ENCODE peak calls at places on chromosome 12, in nine cellular contexts. One of them, this sample, is unnamed.

GRCh38 chr12:93039062-93039461 is 110.0 kb upstream of the EEA1 start:
- DNase-seq in retina: no peak
- DNase-seq in HTR-8/SVneo: no peak
- DNase-seq in NCI-H2171 treated with DMSO at 0.1 percent for 48 hours: no peak
- DNase-seq in AG04450: no peak
- DNase-seq in transverse colon: no peak
- DNase-seq in activated T-cell treated with anti-CD3 and anti-CD28 coated beads, Interleukin-2, amount 50 U/mL, for 72 hours: no peak
- DNase-seq in Caco-2: no peak
- DNase-seq in non-pigmented ciliary epithelial cell: no peak
- DNase-seq in this sample: no peak

GRCh38 chr12:115583591-115583990 is 693.9 kb downstream of the MED13L start:
- DNase-seq in retina: peak; percentile 35
- DNase-seq in HTR-8/SVneo: no peak
- DNase-seq in NCI-H2171 treated with DMSO at 0.1 percent for 48 hours: no peak
- DNase-seq in AG04450: no peak
- DNase-seq in transverse colon: no peak
- DNase-seq in activated T-cell treated with anti-CD3 and anti-CD28 coated beads, Interleukin-2, amount 50 U/mL, for 72 hours: no peak
- DNase-seq in Caco-2: no peak
- DNase-seq in non-pigmented ciliary epithelial cell: no peak
- DNase-seq in this sample: no peak

GRCh38 chr12:44046732-44047417 is 211.0 kb downstream of the TMEM117 start:
- DNase-seq in retina: no peak
- DNase-seq in HTR-8/SVneo: no peak
- DNase-seq in NCI-H2171 treated with DMSO at 0.1 percent for 48 hours: no peak
- DNase-seq in AG04450: no peak
- DNase-seq in transverse colon: no peak
- DNase-seq in activated T-cell treated with anti-CD3 and anti-CD28 coated beads, Interleukin-2, amount 50 U/mL, for 72 hours: no peak
- DNase-seq in Caco-2: no peak
- DNase-seq in non-pigmented ciliary epithelial cell: no peak
- DNase-seq in this sample: no peak

GRCh38 chr12:53781218-53781801 is 29.5 kb upstream of the CISTR start:
- DNase-seq in retina: peak; percentile 33
- DNase-seq in HTR-8/SVneo: no peak
- DNase-seq in NCI-H2171 treated with DMSO at 0.1 percent for 48 hours: peak; percentile 86
- DNase-seq in AG04450: no peak
- DNase-seq in transverse colon: no peak
- DNase-seq in activated T-cell treated with anti-CD3 and anti-CD28 coated beads, Interleukin-2, amount 50 U/mL, for 72 hours: no peak
- DNase-seq in Caco-2: no peak
- DNase-seq in non-pigmented ciliary epithelial cell: no peak
- DNase-seq in this sample: no peak

GRCh38 chr12:122886851-122887816 is 8.8 kb downstream of the VPS37B start:
- DNase-seq in retina: peak; percentile 34
- DNase-seq in HTR-8/SVneo: peak; percentile 60
- DNase-seq in NCI-H2171 treated with DMSO at 0.1 percent for 48 hours: no peak
- DNase-seq in AG04450: no peak
- DNase-seq in transverse colon: peak; percentile 71
- DNase-seq in activated T-cell treated with anti-CD3 and anti-CD28 coated beads, Interleukin-2, amount 50 U/mL, for 72 hours: peak; percentile 77
- DNase-seq in Caco-2: no peak
- DNase-seq in non-pigmented ciliary epithelial cell: no peak
- DNase-seq in this sample: peak; percentile 73

GRCh38 chr12:23750923-23751322 is 198.5 kb downstream of the SOX5 start:
- DNase-seq in retina: no peak
- DNase-seq in HTR-8/SVneo: no peak
- DNase-seq in NCI-H2171 treated with DMSO at 0.1 percent for 48 hours: no peak
- DNase-seq in AG04450: peak; percentile 2
- DNase-seq in transverse colon: no peak
- DNase-seq in activated T-cell treated with anti-CD3 and anti-CD28 coated beads, Interleukin-2, amount 50 U/mL, for 72 hours: no peak
- DNase-seq in Caco-2: no peak
- DNase-seq in non-pigmented ciliary epithelial cell: no peak
- DNase-seq in this sample: no peak

GRCh38 chr12:52442600-52443061 is 8.5 kb upstream of the KRT75 start:
- DNase-seq in retina: no peak
- DNase-seq in HTR-8/SVneo: peak; percentile 84
- DNase-seq in NCI-H2171 treated with DMSO at 0.1 percent for 48 hours: no peak
- DNase-seq in AG04450: peak; percentile 20
- DNase-seq in transverse colon: no peak
- DNase-seq in activated T-cell treated with anti-CD3 and anti-CD28 coated beads, Interleukin-2, amount 50 U/mL, for 72 hours: no peak
- DNase-seq in Caco-2: peak; percentile 34
- DNase-seq in non-pigmented ciliary epithelial cell: peak; percentile 10
- DNase-seq in this sample: peak; percentile 67

GRCh38 chr12:89183985-89184435 is 168.3 kb downstream of the DUSP6 start:
- DNase-seq in retina: no peak
- DNase-seq in HTR-8/SVneo: no peak
- DNase-seq in NCI-H2171 treated with DMSO at 0.1 percent for 48 hours: no peak
- DNase-seq in AG04450: peak; percentile 15
- DNase-seq in transverse colon: peak; percentile 15
- DNase-seq in activated T-cell treated with anti-CD3 and anti-CD28 coated beads, Interleukin-2, amount 50 U/mL, for 72 hours: no peak
- DNase-seq in Caco-2: no peak
- DNase-seq in non-pigmented ciliary epithelial cell: no peak
- DNase-seq in this sample: no peak

GRCh38 chr12:25958254-25959068 is at the start of gene RASSF8:
- DNase-seq in retina: peak; percentile 87
- DNase-seq in HTR-8/SVneo: peak; percentile 73
- DNase-seq in NCI-H2171 treated with DMSO at 0.1 percent for 48 hours: peak; percentile 29
- DNase-seq in AG04450: peak; percentile 21
- DNase-seq in transverse colon: peak; percentile 62
- DNase-seq in activated T-cell treated with anti-CD3 and anti-CD28 coated beads, Interleukin-2, amount 50 U/mL, for 72 hours: peak; percentile 27
- DNase-seq in Caco-2: peak; percentile 93
- DNase-seq in non-pigmented ciliary epithelial cell: no peak
- DNase-seq in this sample: peak; percentile 77

GRCh38 chr12:57340104-57340503 is 89.1 kb upstream of the STAC3 start:
- DNase-seq in retina: peak; percentile 36
- DNase-seq in HTR-8/SVneo: peak; percentile 17
- DNase-seq in NCI-H2171 treated with DMSO at 0.1 percent for 48 hours: no peak
- DNase-seq in AG04450: peak; percentile 16
- DNase-seq in transverse colon: peak; percentile 30
- DNase-seq in activated T-cell treated with anti-CD3 and anti-CD28 coated beads, Interleukin-2, amount 50 U/mL, for 72 hours: no peak
- DNase-seq in Caco-2: no peak
- DNase-seq in non-pigmented ciliary epithelial cell: peak; percentile 28
- DNase-seq in this sample: peak; percentile 86

GRCh38 chr12:115129727-115130126 is 445.8 kb upstream of the TBX3 start:
- DNase-seq in retina: no peak
- DNase-seq in HTR-8/SVneo: no peak
- DNase-seq in NCI-H2171 treated with DMSO at 0.1 percent for 48 hours: no peak
- DNase-seq in AG04450: no peak
- DNase-seq in transverse colon: no peak
- DNase-seq in activated T-cell treated with anti-CD3 and anti-CD28 coated beads, Interleukin-2, amount 50 U/mL, for 72 hours: no peak
- DNase-seq in Caco-2: peak; percentile 46
- DNase-seq in non-pigmented ciliary epithelial cell: no peak
- DNase-seq in this sample: no peak

GRCh38 chr12:50533203-50533584 is 28.4 kb downstream of the DIP2B start:
- DNase-seq in retina: no peak
- DNase-seq in HTR-8/SVneo: no peak
- DNase-seq in NCI-H2171 treated with DMSO at 0.1 percent for 48 hours: no peak
- DNase-seq in AG04450: no peak
- DNase-seq in transverse colon: no peak
- DNase-seq in activated T-cell treated with anti-CD3 and anti-CD28 coated beads, Interleukin-2, amount 50 U/mL, for 72 hours: no peak
- DNase-seq in Caco-2: no peak
- DNase-seq in non-pigmented ciliary epithelial cell: peak; percentile 6
- DNase-seq in this sample: no peak

GRCh38 chr12:121784460-121784859 is 9.0 kb downstream of the RHOF start:
- DNase-seq in retina: no peak
- DNase-seq in HTR-8/SVneo: peak; percentile 79
- DNase-seq in NCI-H2171 treated with DMSO at 0.1 percent for 48 hours: no peak
- DNase-seq in AG04450: no peak
- DNase-seq in transverse colon: no peak
- DNase-seq in activated T-cell treated with anti-CD3 and anti-CD28 coated beads, Interleukin-2, amount 50 U/mL, for 72 hours: no peak
- DNase-seq in Caco-2: no peak
- DNase-seq in non-pigmented ciliary epithelial cell: no peak
- DNase-seq in this sample: peak; percentile 74

GRCh38 chr12:13251496-13251895 is 55.0 kb downstream of the EMP1 start:
- DNase-seq in retina: no peak
- DNase-seq in HTR-8/SVneo: no peak
- DNase-seq in NCI-H2171 treated with DMSO at 0.1 percent for 48 hours: no peak
- DNase-seq in AG04450: no peak
- DNase-seq in transverse colon: peak; percentile 49
- DNase-seq in activated T-cell treated with anti-CD3 and anti-CD28 coated beads, Interleukin-2, amount 50 U/mL, for 72 hours: no peak
- DNase-seq in Caco-2: no peak
- DNase-seq in non-pigmented ciliary epithelial cell: no peak
- DNase-seq in this sample: no peak

GRCh38 chr12:130098301-130099005 is 63.8 kb upstream of the FZD10 start:
- DNase-seq in retina: no peak
- DNase-seq in HTR-8/SVneo: no peak
- DNase-seq in NCI-H2171 treated with DMSO at 0.1 percent for 48 hours: no peak
- DNase-seq in AG04450: no peak
- DNase-seq in transverse colon: no peak
- DNase-seq in activated T-cell treated with anti-CD3 and anti-CD28 coated beads, Interleukin-2, amount 50 U/mL, for 72 hours: no peak
- DNase-seq in Caco-2: no peak
- DNase-seq in non-pigmented ciliary epithelial cell: no peak
- DNase-seq in this sample: no peak

GRCh38 chr12:62098131-62098530 is 162.1 kb upstream of the USP15 start:
- DNase-seq in retina: no peak
- DNase-seq in HTR-8/SVneo: no peak
- DNase-seq in NCI-H2171 treated with DMSO at 0.1 percent for 48 hours: no peak
- DNase-seq in AG04450: no peak
- DNase-seq in transverse colon: no peak
- DNase-seq in activated T-cell treated with anti-CD3 and anti-CD28 coated beads, Interleukin-2, amount 50 U/mL, for 72 hours: no peak
- DNase-seq in Caco-2: no peak
- DNase-seq in non-pigmented ciliary epithelial cell: no peak
- DNase-seq in this sample: no peak

GRCh38 chr12:29547151-29547561 is 49.7 kb upstream of the OVCH1 start:
- DNase-seq in retina: no peak
- DNase-seq in HTR-8/SVneo: no peak
- DNase-seq in NCI-H2171 treated with DMSO at 0.1 percent for 48 hours: no peak
- DNase-seq in AG04450: peak; percentile 72
- DNase-seq in transverse colon: no peak
- DNase-seq in activated T-cell treated with anti-CD3 and anti-CD28 coated beads, Interleukin-2, amount 50 U/mL, for 72 hours: no peak
- DNase-seq in Caco-2: no peak
- DNase-seq in non-pigmented ciliary epithelial cell: no peak
- DNase-seq in this sample: peak; percentile 40

GRCh38 chr12:93243689-93244513 is 133.8 kb upstream of the NUDT4 start:
- DNase-seq in retina: no peak
- DNase-seq in HTR-8/SVneo: peak; percentile 43
- DNase-seq in NCI-H2171 treated with DMSO at 0.1 percent for 48 hours: peak; percentile 54
- DNase-seq in AG04450: peak; percentile 45
- DNase-seq in transverse colon: peak; percentile 56
- DNase-seq in activated T-cell treated with anti-CD3 and anti-CD28 coated beads, Interleukin-2, amount 50 U/mL, for 72 hours: peak; percentile 19
- DNase-seq in Caco-2: peak; percentile 78
- DNase-seq in non-pigmented ciliary epithelial cell: peak; percentile 46
- DNase-seq in this sample: peak; percentile 26

GRCh38 chr12:110270125-110270962 is 10.7 kb upstream of the ATP2A2 start:
- DNase-seq in retina: no peak
- DNase-seq in HTR-8/SVneo: peak; percentile 69
- DNase-seq in NCI-H2171 treated with DMSO at 0.1 percent for 48 hours: peak; percentile 97
- DNase-seq in AG04450: peak; percentile 42
- DNase-seq in transverse colon: no peak
- DNase-seq in activated T-cell treated with anti-CD3 and anti-CD28 coated beads, Interleukin-2, amount 50 U/mL, for 72 hours: no peak
- DNase-seq in Caco-2: no peak
- DNase-seq in non-pigmented ciliary epithelial cell: no peak
- DNase-seq in this sample: peak; percentile 51

GRCh38 chr12:49587174-49587908 is 18.1 kb downstream of the FAM186B start:
- DNase-seq in retina: no peak
- DNase-seq in HTR-8/SVneo: no peak
- DNase-seq in NCI-H2171 treated with DMSO at 0.1 percent for 48 hours: no peak
- DNase-seq in AG04450: no peak
- DNase-seq in transverse colon: no peak
- DNase-seq in activated T-cell treated with anti-CD3 and anti-CD28 coated beads, Interleukin-2, amount 50 U/mL, for 72 hours: no peak
- DNase-seq in Caco-2: no peak
- DNase-seq in non-pigmented ciliary epithelial cell: no peak
- DNase-seq in this sample: no peak

GRCh38 chr12:2997989-2998670 is 38.9 kb downstream of the TEAD4 start:
- DNase-seq in retina: no peak
- DNase-seq in HTR-8/SVneo: no peak
- DNase-seq in NCI-H2171 treated with DMSO at 0.1 percent for 48 hours: no peak
- DNase-seq in AG04450: no peak
- DNase-seq in transverse colon: no peak
- DNase-seq in activated T-cell treated with anti-CD3 and anti-CD28 coated beads, Interleukin-2, amount 50 U/mL, for 72 hours: no peak
- DNase-seq in Caco-2: no peak
- DNase-seq in non-pigmented ciliary epithelial cell: no peak
- DNase-seq in this sample: no peak

GRCh38 chr12:15632708-15633107 is 156.5 kb downstream of the EPS8 start:
- DNase-seq in retina: no peak
- DNase-seq in HTR-8/SVneo: no peak
- DNase-seq in NCI-H2171 treated with DMSO at 0.1 percent for 48 hours: no peak
- DNase-seq in AG04450: no peak
- DNase-seq in transverse colon: no peak
- DNase-seq in activated T-cell treated with anti-CD3 and anti-CD28 coated beads, Interleukin-2, amount 50 U/mL, for 72 hours: no peak
- DNase-seq in Caco-2: no peak
- DNase-seq in non-pigmented ciliary epithelial cell: no peak
- DNase-seq in this sample: no peak

GRCh38 chr12:19530631-19531020 is 91.3 kb downstream of the AEBP2 start:
- DNase-seq in retina: no peak
- DNase-seq in HTR-8/SVneo: no peak
- DNase-seq in NCI-H2171 treated with DMSO at 0.1 percent for 48 hours: no peak
- DNase-seq in AG04450: no peak
- DNase-seq in transverse colon: no peak
- DNase-seq in activated T-cell treated with anti-CD3 and anti-CD28 coated beads, Interleukin-2, amount 50 U/mL, for 72 hours: no peak
- DNase-seq in Caco-2: no peak
- DNase-seq in non-pigmented ciliary epithelial cell: no peak
- DNase-seq in this sample: no peak

GRCh38 chr12:89706551-89707348 is 1.9 kb downstream of the ATP2B1 start:
- DNase-seq in retina: no peak
- DNase-seq in HTR-8/SVneo: no peak
- DNase-seq in NCI-H2171 treated with DMSO at 0.1 percent for 48 hours: peak; percentile 20
- DNase-seq in AG04450: no peak
- DNase-seq in transverse colon: no peak
- DNase-seq in activated T-cell treated with anti-CD3 and anti-CD28 coated beads, Interleukin-2, amount 50 U/mL, for 72 hours: no peak
- DNase-seq in Caco-2: peak; percentile 4
- DNase-seq in non-pigmented ciliary epithelial cell: no peak
- DNase-seq in this sample: peak; percentile 21

GRCh38 chr12:100799770-100800169 is 5.2 kb downstream of the ANO4 start:
- DNase-seq in retina: no peak
- DNase-seq in HTR-8/SVneo: no peak
- DNase-seq in NCI-H2171 treated with DMSO at 0.1 percent for 48 hours: no peak
- DNase-seq in AG04450: no peak
- DNase-seq in transverse colon: no peak
- DNase-seq in activated T-cell treated with anti-CD3 and anti-CD28 coated beads, Interleukin-2, amount 50 U/mL, for 72 hours: no peak
- DNase-seq in Caco-2: no peak
- DNase-seq in non-pigmented ciliary epithelial cell: no peak
- DNase-seq in this sample: no peak

This sample was measured in astrocyte of the spinal cord.